ENCODE peak calls at places on chromosomes 4 and X, in seven cellular contexts. One of them, this sample, is unnamed.

GRCh38 chr4:119209077-119209476 is 3.4 kb upstream of the USP53 start:
- DNase-seq in fibroblast of lung: peak
- DNase-seq in IMR-90: peak
- DNase-seq in adrenal gland: no peak
- DNase-seq in cardiac fibroblast: peak
- DNase-seq in mucosa of descending colon: no peak
- DNase-seq in NB4: peak
- DNase-seq in this sample: peak

GRCh38 chr4:25103423-25103822 is 56.8 kb downstream of the SEPSECS start:
- DNase-seq in NB4: no peak
- DNase-seq in IMR-90: no peak
- DNase-seq in fibroblast of lung: no peak
- DNase-seq in mucosa of descending colon: no peak
- DNase-seq in cardiac fibroblast: no peak
- DNase-seq in adrenal gland: no peak
- DNase-seq in this sample: no peak

GRCh38 chr4:47717173-47717572 is 120.7 kb downstream of the CORIN start:
- DNase-seq in adrenal gland: no peak
- DNase-seq in IMR-90: no peak
- DNase-seq in fibroblast of lung: no peak
- DNase-seq in cardiac fibroblast: no peak
- DNase-seq in mucosa of descending colon: no peak
- DNase-seq in NB4: no peak
- DNase-seq in this sample: no peak

GRCh38 chrX:136147320-136147901 is at the start of gene FHL1:
- DNase-seq in cardiac fibroblast: no peak
- DNase-seq in mucosa of descending colon: peak
- DNase-seq in adrenal gland: peak
- DNase-seq in fibroblast of lung: peak
- DNase-seq in NB4: peak
- DNase-seq in IMR-90: peak
- DNase-seq in this sample: no peak

GRCh38 chrX:8815460-8816065 is 14.4 kb upstream of the FAM9A start:
- DNase-seq in mucosa of descending colon: peak
- DNase-seq in IMR-90: peak
- DNase-seq in fibroblast of lung: peak
- DNase-seq in adrenal gland: no peak
- DNase-seq in cardiac fibroblast: peak
- DNase-seq in NB4: peak
- DNase-seq in this sample: peak

GRCh38 chrX:114344756-114345155 is 239.1 kb upstream of the HTR2C start:
- DNase-seq in cardiac fibroblast: peak
- DNase-seq in adrenal gland: no peak
- DNase-seq in fibroblast of lung: peak
- DNase-seq in NB4: peak
- DNase-seq in mucosa of descending colon: no peak
- DNase-seq in IMR-90: peak
- DNase-seq in this sample: peak

GRCh38 chr4:140851032-140851636 is 94.9 kb upstream of the TBC1D9 start:
- DNase-seq in cardiac fibroblast: peak
- DNase-seq in adrenal gland: peak
- DNase-seq in fibroblast of lung: peak
- DNase-seq in mucosa of descending colon: peak
- DNase-seq in IMR-90: peak
- DNase-seq in NB4: peak
- DNase-seq in this sample: peak

GRCh38 chrX:43586855-43587254 is 69.2 kb upstream of the MAOA start:
- DNase-seq in fibroblast of lung: no peak
- DNase-seq in adrenal gland: no peak
- DNase-seq in NB4: no peak
- DNase-seq in mucosa of descending colon: peak
- DNase-seq in cardiac fibroblast: no peak
- DNase-seq in IMR-90: no peak
- DNase-seq in this sample: no peak

GRCh38 chr4:25377572-25377882 is 464 bp downstream of the ANAPC4 start:
- DNase-seq in NB4: no peak
- DNase-seq in adrenal gland: no peak
- DNase-seq in fibroblast of lung: no peak
- DNase-seq in IMR-90: no peak
- DNase-seq in mucosa of descending colon: no peak
- DNase-seq in cardiac fibroblast: no peak
- DNase-seq in this sample: peak

GRCh38 chr4:182143086-182143821 is 99.9 kb upstream of the TENM3 start:
- DNase-seq in IMR-90: peak
- DNase-seq in cardiac fibroblast: peak
- DNase-seq in adrenal gland: peak
- DNase-seq in fibroblast of lung: peak
- DNase-seq in NB4: no peak
- DNase-seq in mucosa of descending colon: peak
- DNase-seq in this sample: peak

GRCh38 chr4:127896528-127896927 is 15.8 kb downstream of the PLK4 start:
- DNase-seq in NB4: no peak
- DNase-seq in mucosa of descending colon: no peak
- DNase-seq in fibroblast of lung: no peak
- DNase-seq in cardiac fibroblast: no peak
- DNase-seq in IMR-90: no peak
- DNase-seq in adrenal gland: no peak
- DNase-seq in this sample: no peak

GRCh38 chr4:96228463-96228862 is 388.6 kb downstream of the PDHA2 start:
- DNase-seq in adrenal gland: no peak
- DNase-seq in IMR-90: no peak
- DNase-seq in mucosa of descending colon: no peak
- DNase-seq in cardiac fibroblast: no peak
- DNase-seq in NB4: no peak
- DNase-seq in fibroblast of lung: no peak
- DNase-seq in this sample: no peak

GRCh38 chr4:77669911-77670590 is 64.4 kb downstream of the CXCL13 start:
- DNase-seq in IMR-90: no peak
- DNase-seq in adrenal gland: no peak
- DNase-seq in mucosa of descending colon: peak
- DNase-seq in fibroblast of lung: no peak
- DNase-seq in NB4: no peak
- DNase-seq in cardiac fibroblast: no peak
- DNase-seq in this sample: no peak
- TF ChIP-seq CTCF in IMR-90: no peak
- TF ChIP-seq CTCF in adrenal gland: no peak
- TF ChIP-seq CTCF in mucosa of descending colon: no peak
- TF ChIP-seq CTCF in fibroblast of lung: no peak
- TF ChIP-seq CTCF in NB4: no peak
- TF ChIP-seq CTCF in cardiac fibroblast: no peak
- TF ChIP-seq CTCF in this sample: no peak

GRCh38 chr4:74624351-74625151 is 169.8 kb downstream of the BTC start:
- DNase-seq in mucosa of descending colon: no peak
- DNase-seq in NB4: peak
- DNase-seq in cardiac fibroblast: peak
- DNase-seq in adrenal gland: no peak
- DNase-seq in fibroblast of lung: peak
- DNase-seq in IMR-90: peak
- DNase-seq in this sample: peak
- H3K4me3 ChIP-seq in mucosa of descending colon: no peak
- H3K4me3 ChIP-seq in NB4: no peak
- H3K4me3 ChIP-seq in cardiac fibroblast: no peak
- H3K4me3 ChIP-seq in adrenal gland: no peak
- H3K4me3 ChIP-seq in fibroblast of lung: no peak
- H3K4me3 ChIP-seq in IMR-90: no peak
- H3K4me3 ChIP-seq in this sample: no peak

DNA sequence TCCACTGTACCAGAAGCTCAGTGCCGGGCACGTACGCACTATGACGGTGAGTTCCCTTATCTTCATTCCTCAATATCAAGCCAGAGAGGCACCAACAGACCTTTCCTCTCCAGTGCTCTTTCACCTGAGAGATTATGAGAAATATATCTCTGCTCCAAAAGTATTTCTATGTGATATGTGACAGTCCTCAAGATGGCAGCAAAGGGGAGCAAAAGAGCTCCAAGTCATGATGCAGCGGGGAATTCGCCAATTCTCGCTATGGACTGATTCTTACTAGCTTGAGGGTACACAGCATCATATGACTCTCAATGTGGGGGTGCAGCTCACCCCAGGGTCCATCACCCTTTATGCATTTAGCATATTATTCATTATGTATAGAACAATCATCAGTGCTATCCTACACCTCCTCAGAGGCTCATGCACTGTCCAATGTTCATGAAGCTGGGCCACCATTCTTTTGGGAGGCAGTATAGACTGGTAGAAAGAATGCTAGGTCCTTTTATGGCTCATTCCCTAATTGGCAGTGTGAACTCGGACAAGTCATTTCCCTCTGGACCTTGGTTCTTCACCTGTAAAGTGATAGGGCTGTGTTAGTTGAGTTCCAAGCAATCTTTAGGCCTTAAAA is 12.8 kb upstream of the IQSEC2 start:
- DNase-seq in fibroblast of lung: no peak
- DNase-seq in cardiac fibroblast: no peak
- DNase-seq in NB4: peak
- DNase-seq in mucosa of descending colon: no peak
- DNase-seq in adrenal gland: no peak
- DNase-seq in IMR-90: peak
- DNase-seq in this sample: no peak
- TF ChIP-seq CTCF in fibroblast of lung: peak
- TF ChIP-seq CTCF in cardiac fibroblast: no peak
- TF ChIP-seq CTCF in NB4: peak
- TF ChIP-seq CTCF in mucosa of descending colon: no peak
- TF ChIP-seq CTCF in adrenal gland: no peak
- TF ChIP-seq CTCF in IMR-90: peak
- TF ChIP-seq CTCF in this sample: peak

GRCh38 chr4:1168291-1169031 is 3.9 kb downstream of the SPON2 start:
- DNase-seq in adrenal gland: no peak
- DNase-seq in cardiac fibroblast: no peak
- DNase-seq in IMR-90: no peak
- DNase-seq in NB4: no peak
- DNase-seq in fibroblast of lung: no peak
- DNase-seq in mucosa of descending colon: no peak
- DNase-seq in this sample: no peak
- H3K4me3 ChIP-seq in adrenal gland: no peak
- H3K4me3 ChIP-seq in cardiac fibroblast: no peak
- H3K4me3 ChIP-seq in IMR-90: no peak
- H3K4me3 ChIP-seq in NB4: no peak
- H3K4me3 ChIP-seq in fibroblast of lung: peak
- H3K4me3 ChIP-seq in mucosa of descending colon: no peak
- H3K4me3 ChIP-seq in this sample: no peak

GRCh38 chr4:109574931-109575804 is 15.1 kb downstream of the MCUB start:
- DNase-seq in IMR-90: no peak
- DNase-seq in fibroblast of lung: no peak
- DNase-seq in cardiac fibroblast: no peak
- DNase-seq in mucosa of descending colon: no peak
- DNase-seq in adrenal gland: no peak
- DNase-seq in NB4: no peak
- DNase-seq in this sample: no peak

GRCh38 chr4:109572154-109572553 is 12.1 kb downstream of the MCUB start:
- DNase-seq in adrenal gland: no peak
- DNase-seq in cardiac fibroblast: no peak
- DNase-seq in mucosa of descending colon: no peak
- DNase-seq in NB4: no peak
- DNase-seq in fibroblast of lung: no peak
- DNase-seq in IMR-90: no peak
- DNase-seq in this sample: no peak

GRCh38 chr4:109571494-109571893 is 11.4 kb downstream of the MCUB start:
- DNase-seq in NB4: no peak
- DNase-seq in adrenal gland: no peak
- DNase-seq in mucosa of descending colon: no peak
- DNase-seq in fibroblast of lung: no peak
- DNase-seq in IMR-90: no peak
- DNase-seq in cardiac fibroblast: no peak
- DNase-seq in this sample: no peak

GRCh38 chr4:109576462-109576861 is 16.4 kb downstream of the MCUB start:
- DNase-seq in NB4: peak
- DNase-seq in fibroblast of lung: peak
- DNase-seq in adrenal gland: no peak
- DNase-seq in mucosa of descending colon: no peak
- DNase-seq in cardiac fibroblast: peak
- DNase-seq in IMR-90: peak
- DNase-seq in this sample: peak

DNA sequence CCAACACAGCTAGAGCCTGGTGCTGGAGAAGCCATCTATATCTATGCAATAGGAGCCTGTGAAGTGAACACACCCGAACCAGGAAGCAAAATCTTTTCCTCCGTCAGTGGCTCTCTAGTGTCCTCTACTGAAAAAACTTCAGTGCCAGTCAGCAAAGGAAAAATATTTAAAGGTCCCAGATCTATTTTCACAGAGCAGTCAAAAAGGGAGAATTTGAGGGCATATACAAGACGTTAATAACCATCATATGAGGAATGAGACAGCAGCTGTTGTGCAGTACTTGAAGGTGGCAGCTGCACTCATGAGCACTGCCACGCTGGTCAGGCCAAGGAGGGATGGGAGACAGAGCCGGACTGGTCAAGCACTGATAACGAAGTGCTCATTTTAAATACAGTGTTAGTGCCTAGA is 14.4 kb downstream of the MCUB start:
- DNase-seq in IMR-90: no peak
- DNase-seq in cardiac fibroblast: peak
- DNase-seq in NB4: peak
- DNase-seq in adrenal gland: no peak
- DNase-seq in mucosa of descending colon: peak
- DNase-seq in fibroblast of lung: no peak
- DNase-seq in this sample: no peak
- TF ChIP-seq CTCF in IMR-90: no peak
- TF ChIP-seq CTCF in cardiac fibroblast: peak
- TF ChIP-seq CTCF in NB4: no peak
- TF ChIP-seq CTCF in adrenal gland: no peak
- TF ChIP-seq CTCF in mucosa of descending colon: no peak
- TF ChIP-seq CTCF in fibroblast of lung: no peak
- TF ChIP-seq CTCF in this sample: no peak